ENCODE peak calls at places on chromosomes 16 and 17, in six cellular contexts. L is stimulated activated CD4-positive, alpha-beta T cell treated with anti-CD3 and anti-CD28 coated beads, Interleukin-1b, Interleukin-23, amount 100 ng/mL, for 1 hour; O is WTC11; D is endothelial cell of umbilical vein; Q is T-helper 9 cell; W is NCI-H1048. R is an unnamed sample.

GRCh38 chr17:17088104-17088485 is 45.8 kb downstream of the MPRIP start:
- DNase-seq in W (no peak), Q (no peak), D (no peak), O (no peak), L (no peak), R (no peak)

GRCh38 chr17:35074711-35075707 is 11.5 kb upstream of the RFFL start:
- DNase-seq in L (no peak), O (no peak), D (peak; percentile 49), W (no peak), Q (no peak), R (no peak)

GRCh38 chr16:85209526-85210121 is 97.4 kb upstream of the CIBAR2 start:
- DNase-seq in Q (no peak), O (no peak), L (no peak), D (no peak), W (no peak), R (no peak)

GRCh38 chr17:82193520-82194236 is 19.0 kb downstream of the CCDC57 start:
- DNase-seq in Q (no peak), D (no peak), L (no peak), W (no peak), O (no peak), R (no peak)

GRCh38 chr17:52147872-52148271 is 10.6 kb downstream of the CA10 start:
- DNase-seq in D (no peak), L (no peak), W (no peak), O (no peak), Q (no peak), R (no peak)

GRCh38 chr16:3690991-3691720 is 26.2 kb downstream of the TRAP1 start:
- DNase-seq in D (no peak), W (no peak), Q (no peak), O (no peak), L (no peak), R (no peak)

GRCh38 chr17:43881758-43882505 is 25.4 kb downstream of the MPP2 start:
- DNase-seq in O (no peak), Q (no peak), L (no peak), D (no peak), W (no peak), R (no peak)

GRCh38 chr16:54462151-54462651 is 175.6 kb upstream of the IRX3 start:
- DNase-seq in L (no peak), D (no peak), Q (no peak), W (no peak), O (no peak), R (no peak)

GRCh38 chr16:89844739-89845339 is 16.6 kb downstream of the SPIRE2 start:
- DNase-seq in W (no peak), D (no peak), L (no peak), Q (no peak), O (no peak), R (no peak)

R was measured in NCI-H187.